ENCODE peak calls at places on chromosomes 5 and 9, in six cellular contexts. K, M, A, O, F and D are unnamed samples. For H3K4me1 and H3K9me3, the result is how much of the 10 kb centered on the place peaks cover.

GRCh38 chr9:98385751-98386150 is 130.3 kb upstream of the TBC1D2 start:
- DNase-seq in O (no peak), A (no peak), K (no peak), M (no peak), F (no peak), D (no peak)

GRCh38 chr9:33748633-33749304 is 46.6 kb upstream of the PRSS3 start:
- DNase-seq in O (no peak), K (no peak), M (no peak), F (peak), A (no peak), D (no peak)

GRCh38 chr9:83649080-83649479 is 26.1 kb downstream of the IDNK start:
- DNase-seq in A (peak), F (peak), M (peak), K (peak), O (peak), D (peak)

GRCh38 chr5:154288145-154288544 is 97.6 kb downstream of the GALNT10 start:
- DNase-seq in O (peak), A (no peak), M (no peak), K (peak), F (no peak), D (no peak)

GRCh38 chr9:84822589-84823233 is 153.2 kb downstream of the NTRK2 start:
- DNase-seq in F (no peak), M (no peak), A (no peak), O (no peak), K (no peak), D (no peak)

GRCh38 chr5:109690456-109691247 is 925 bp downstream of the MAN2A1 start:
- DNase-seq in K (peak), O (peak), M (peak), F (peak), A (peak), D (peak)

GRCh38 chr9:18682907-18683306 is 209.0 kb downstream of the ADAMTSL1 start:
- DNase-seq in K (no peak), A (no peak), O (no peak), M (no peak), F (no peak), D (no peak)

GRCh38 chr5:43036856-43037711 is 3.0 kb downstream of the ANXA2R start:
- DNase-seq in K (no peak), F (no peak), A (no peak), M (no peak), O (no peak), D (peak)

GRCh38 chr5:2755811-2756210 is 4.3 kb upstream of the IRX2 start:
- DNase-seq in A (no peak), O (no peak), K (no peak), F (no peak), M (no peak), D (no peak)

GRCh38 chr5:58122157-58122556 is 337.7 kb downstream of the PLK2 start:
- DNase-seq in F (no peak), A (no peak), O (no peak), M (no peak), K (no peak), D (no peak)

GRCh38 chr5:170269579-170269978 is 28.0 kb downstream of the LCP2 start:
- DNase-seq in K (peak), F (peak), M (no peak), O (peak), A (no peak), D (no peak)

GRCh38 chr9:92138157-92138959 is 23.1 kb upstream of the SPTLC1 start:
- DNase-seq in A (peak), K (peak), O (peak), F (peak), M (peak), D (peak)

GRCh38 chr5:67799732-67800234 is 415.8 kb upstream of the PIK3R1 start:
- DNase-seq in O (peak), F (no peak), K (peak), M (no peak), A (no peak), D (no peak)

GRCh38 chr9:83238871-83239624 is 176.1 kb upstream of the RASEF start:
- DNase-seq in F (no peak), A (no peak), K (peak), O (no peak), M (no peak), D (no peak)

GRCh38 chr9:5712651-5713360 is 83.9 kb downstream of the RIC1 start:
- DNase-seq in A (no peak), F (no peak), M (no peak), O (no peak), K (no peak), D (no peak)

GRCh38 chr9:79592736-79593493 is 21.1 kb downstream of the TLE4 start:
- DNase-seq in O (no peak), M (no peak), K (no peak), A (no peak), F (no peak), D (no peak)

GRCh38 chr9:115167175-115167574 is 49.2 kb upstream of the TNC start:
- DNase-seq in F (no peak), M (no peak), A (no peak), K (no peak), O (no peak), D (no peak)

GRCh38 chr5:174231961-174232487 is 186.5 kb downstream of the NSG2 start:
- DNase-seq in K (peak), O (no peak), A (no peak), M (no peak), F (no peak), D (no peak)

GRCh38 chr9:90680534-90680933 is 37.9 kb upstream of the DIRAS2 start:
- DNase-seq in K (no peak), A (no peak), O (no peak), F (no peak), M (no peak), D (no peak)

GRCh38 chr9:123923884-123924283 is 6.0 kb downstream of the DENND1A start:
- DNase-seq in O (no peak), A (no peak), K (no peak), F (no peak), M (no peak), D (no peak)

DNA sequence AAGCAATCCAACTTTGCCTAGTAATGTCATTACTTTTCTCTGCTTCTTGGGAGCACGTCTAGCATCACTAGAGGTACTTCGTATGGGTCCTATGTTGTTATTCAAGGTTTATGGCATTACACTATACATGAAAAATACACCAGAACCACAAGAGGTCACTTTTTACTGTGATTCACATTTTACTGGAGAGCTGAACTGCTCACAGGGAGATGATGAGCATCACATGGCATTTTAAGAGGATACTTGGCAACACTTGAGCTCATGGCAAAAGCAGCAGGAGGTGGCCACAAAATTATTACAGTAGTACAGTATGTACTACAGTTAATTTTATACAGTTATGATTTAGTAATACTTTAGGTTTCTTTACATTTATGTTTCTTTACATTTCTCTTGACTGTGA is 223.4 kb downstream of the PARP8 start:
- DNase-seq in M (no peak), O (no peak), F (no peak), A (no peak), K (no peak), D (no peak)
- TF ChIP-seq CTCF in M (no peak), O (no peak), F (no peak), A (no peak), K (no peak), D (no peak)

DNA sequence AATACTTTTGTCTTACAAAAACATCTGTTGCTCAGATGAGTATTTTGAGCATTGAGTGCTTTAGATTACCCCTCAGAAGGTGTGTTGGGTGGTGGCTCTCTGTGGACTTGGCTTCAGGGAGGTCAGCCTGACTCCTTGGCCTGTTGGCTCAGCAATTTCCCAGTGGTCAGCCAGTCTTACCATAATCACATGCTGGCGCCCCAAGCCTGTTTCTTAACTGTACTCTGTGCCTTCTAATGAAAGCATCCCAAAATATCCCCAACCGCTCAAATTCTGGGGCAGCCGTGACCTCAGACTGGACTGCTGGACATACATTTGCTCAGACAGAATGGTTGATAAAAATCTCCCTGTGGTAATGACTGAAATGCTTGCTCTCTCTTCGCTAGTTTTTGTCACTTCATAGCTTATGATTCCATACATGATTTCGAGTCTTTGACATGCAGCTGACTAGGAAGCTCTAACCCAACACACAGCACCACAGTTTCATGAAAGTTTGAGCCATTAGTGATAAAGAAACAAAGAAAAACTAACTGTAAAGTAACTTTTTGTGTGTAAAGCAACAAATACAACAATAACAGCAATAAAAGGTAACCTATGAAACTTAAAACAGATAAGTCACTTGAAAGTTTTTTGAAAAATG is 562.2 kb upstream of the MEF2C start:
- DNase-seq in M (no peak), K (peak), F (no peak), A (no peak), O (no peak), D (no peak)
- H3K4me1 ChIP-seq in M (under half), K (under half), F (under half), A (under half), O (under half), D (under half)

GRCh38 chr9:133401588-133401987 is 16.2 kb downstream of the REXO4 start:
- DNase-seq in O (no peak), M (no peak), A (no peak), F (no peak), K (no peak), D (no peak)
- H3K9me3 ChIP-seq in O (under half), M (under half), A (under half), F (under half), K (under half), D (under half)

DNA sequence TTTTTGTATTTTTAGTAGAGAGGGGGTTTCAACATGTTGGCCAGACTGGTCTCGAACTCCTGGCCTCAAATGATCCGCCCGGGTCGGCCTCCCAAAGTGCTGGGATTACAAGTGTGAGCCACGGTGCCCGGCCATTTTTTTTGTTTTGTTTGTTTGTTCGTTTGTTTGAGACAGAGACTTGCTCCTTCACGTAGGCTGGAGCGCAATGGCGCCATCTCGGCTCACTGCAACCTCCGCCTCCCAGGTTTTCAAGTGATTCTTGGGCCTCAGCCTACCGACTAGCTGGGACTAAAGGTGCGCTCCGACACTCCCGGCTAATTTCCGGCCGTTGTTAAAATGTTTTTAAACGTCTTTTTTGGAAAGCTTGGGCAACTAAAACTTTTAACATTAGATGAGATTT is 54.0 kb downstream of the SHOC1 start:
- DNase-seq in M (no peak), A (no peak), F (no peak), O (no peak), K (no peak), D (no peak)
- TF ChIP-seq CTCF in M (no peak), A (no peak), F (no peak), O (no peak), K (no peak), D (no peak)

GRCh38 chr5:177096162-177097015 is 9.7 kb downstream of the FGFR4 start:
- DNase-seq in F (no peak), M (peak), O (no peak), K (no peak), A (no peak), D (no peak)
- H3K4me1 ChIP-seq in F (under half), M (under half), O (under half), K (half or more), A (under half), D (under half)

DNA sequence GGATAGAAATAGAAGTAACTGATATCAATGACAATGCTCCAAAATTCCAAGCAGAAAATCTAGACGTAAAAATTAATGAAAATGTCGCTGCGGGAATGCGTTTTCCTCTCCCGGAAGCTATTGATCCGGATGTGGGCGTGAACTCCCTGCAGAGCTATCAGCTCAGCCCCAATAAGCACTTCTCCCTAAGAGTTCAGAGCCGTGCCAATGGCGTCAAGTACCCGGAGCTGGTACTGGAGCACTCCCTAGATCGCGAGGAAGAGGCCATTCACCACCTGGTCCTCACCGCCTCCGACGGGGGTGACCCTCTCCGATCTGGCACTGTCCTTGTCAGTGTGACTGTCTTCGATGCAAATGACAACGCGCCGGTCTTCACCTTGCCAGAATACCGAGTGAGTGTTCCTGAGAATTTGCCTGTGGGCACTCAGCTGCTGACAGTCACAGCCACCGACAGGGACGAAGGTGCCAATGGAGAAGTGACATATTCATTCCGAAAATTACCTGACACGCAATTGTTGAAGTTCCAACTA is 818 bp downstream of the PCDHGA10 start:
- DNase-seq in F (no peak), O (peak), A (no peak), M (no peak), K (no peak), D (no peak)
- H3K9me3 ChIP-seq in F (under half), O (half or more), A (half or more), M (under half), K (under half), D (half or more)

DNA sequence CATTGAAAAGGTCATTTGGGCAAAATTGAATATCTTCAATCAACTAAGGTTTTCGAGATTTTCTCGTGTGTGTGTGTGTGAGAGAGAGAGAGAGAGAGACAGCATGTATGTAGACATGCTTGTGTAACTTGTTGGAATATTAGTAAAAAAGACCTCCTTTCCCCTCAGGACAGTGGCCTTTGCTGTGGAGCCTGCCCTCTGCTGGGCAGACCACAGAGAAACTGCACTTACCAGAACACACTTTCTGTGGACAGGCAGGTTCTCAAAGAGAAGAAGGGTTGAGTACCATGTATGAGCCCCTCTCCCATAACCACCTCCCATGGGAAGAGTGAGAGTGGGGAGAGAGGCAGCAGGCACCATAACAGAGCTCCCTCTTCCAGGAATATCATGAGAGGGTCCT is 45.6 kb downstream of the CFAP90 start:
- DNase-seq in M (no peak), A (no peak), K (no peak), O (no peak), F (no peak), D (no peak)
- TF ChIP-seq CTCF in M (no peak), A (no peak), K (no peak), O (no peak), F (no peak), D (peak)